ENCODE peak calls at places on chromosomes 2 and 18, in four cellular contexts. I is fibroblast of pulmonary artery, Q is mesothelial cell of epicardium, D is AG10803. S is an unnamed sample.

GRCh38 chr18:29147944-29148343 is 971.0 kb upstream of the CDH2 start:
- DNase-seq in I (peak; percentile 83), Q (no peak), D (peak; percentile 78), S (no peak)

GRCh38 chr2:161915121-161915520 is 158.9 kb downstream of the DPP4 start:
- DNase-seq in I (peak; percentile 13), Q (no peak), D (peak; percentile 6), S (no peak)

GRCh38 chr2:136327162-136327852 is 209.4 kb upstream of the CXCR4 start:
- DNase-seq in I (peak; percentile 10), Q (no peak), D (no peak), S (peak; percentile 65)

GRCh38 chr2:26316041-26316440 is 29.9 kb upstream of the SELENOI start:
- DNase-seq in I (no peak), Q (no peak), D (peak; percentile 15), S (peak; percentile 45)

GRCh38 chr2:44635725-44636124 is 274.0 kb downstream of the CAMKMT start:
- DNase-seq in I (no peak), Q (no peak), D (no peak), S (no peak)

GRCh38 chr18:57469884-57470283 is 34.7 kb downstream of the ONECUT2 start:
- DNase-seq in I (no peak), Q (no peak), D (no peak), S (no peak)

GRCh38 chr18:36578871-36579270 is 249.9 kb downstream of the TPGS2 start:
- DNase-seq in I (peak; percentile 49), Q (no peak), D (peak; percentile 78), S (no peak)

GRCh38 chr2:209425082-209426071 is 1.5 kb downstream of the MAP2 start:
- DNase-seq in I (peak; percentile 76), Q (no peak), D (peak; percentile 36), S (peak; percentile 38)

GRCh38 chr2:20942538-20943223 is 101.2 kb downstream of the APOB start:
- DNase-seq in I (no peak), Q (no peak), D (no peak), S (no peak)

GRCh38 chr2:227612546-227613271 is 1.9 kb downstream of the SCYGR3 start:
- DNase-seq in I (no peak), Q (no peak), D (no peak), S (no peak)

GRCh38 chr2:200364142-200364541 is 57.6 kb downstream of the SPATS2L start:
- DNase-seq in I (no peak), Q (no peak), D (no peak), S (no peak)

GRCh38 chr2:179253226-179253625 is 11.4 kb downstream of the SESTD1 start:
- DNase-seq in I (no peak), Q (no peak), D (no peak), S (no peak)

GRCh38 chr2:44016282-44016681 is 20.5 kb upstream of the LRPPRC start:
- DNase-seq in I (peak; percentile 72), Q (peak; percentile 74), D (peak; percentile 37), S (peak; percentile 33)

GRCh38 chr18:7566587-7567486 is at the start of gene PTPRM:
- DNase-seq in I (peak; percentile 80), Q (peak; percentile 88), D (peak; percentile 83), S (peak; percentile 83)

GRCh38 chr18:22052405-22053105 is 116.8 kb upstream of the GATA6 start:
- DNase-seq in I (no peak), Q (no peak), D (no peak), S (no peak)
- TF ChIP-seq CTCF in I (no peak), Q (no peak), D (no peak), S (no peak)

DNA sequence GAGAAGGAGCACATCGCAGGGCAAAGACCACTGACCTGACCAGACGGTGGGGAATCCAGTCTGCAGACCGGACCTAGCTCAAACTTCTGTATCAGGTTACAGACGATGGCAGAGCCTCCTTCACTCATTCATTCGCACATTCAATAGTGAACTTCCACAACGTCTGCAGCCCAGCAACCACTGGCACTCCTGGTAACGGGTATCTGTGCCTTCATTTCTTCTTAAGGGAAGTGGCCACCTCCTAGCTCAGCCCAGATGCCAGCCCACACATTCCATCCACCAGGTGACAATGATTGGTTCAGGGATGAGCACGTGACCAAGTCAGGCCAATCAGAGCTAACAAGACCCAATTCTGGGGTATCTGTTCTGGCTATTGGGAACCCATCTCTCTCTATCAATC is 15.9 kb upstream of the ARMC9 start:
- DNase-seq in I (no peak), Q (no peak), D (no peak), S (peak; percentile 34)
- TF ChIP-seq CTCF in I (no peak), Q (no peak), D (no peak), S (no peak)

DNA sequence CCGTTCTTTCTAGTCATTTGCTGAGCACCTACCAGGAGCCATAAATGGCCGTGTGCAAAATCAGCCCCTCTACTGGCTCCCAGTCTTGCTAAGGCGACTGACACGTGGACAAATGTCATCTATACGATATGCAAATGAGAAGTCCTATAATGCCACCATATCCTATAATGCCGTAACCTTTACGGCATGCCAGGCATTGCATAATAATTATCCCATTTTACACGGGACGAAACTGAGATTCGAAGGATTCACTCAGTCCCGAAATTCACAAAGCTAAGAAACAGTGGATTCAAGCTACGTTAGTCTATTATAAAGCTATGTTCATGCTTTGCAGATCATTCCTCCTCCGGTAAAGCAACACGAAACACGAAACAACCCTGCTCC is 34.1 kb upstream of the RNF149 start:
- DNase-seq in I (no peak), Q (no peak), D (no peak), S (no peak)
- TF ChIP-seq CTCF in I (no peak), Q (no peak), D (no peak), S (no peak)

DNA sequence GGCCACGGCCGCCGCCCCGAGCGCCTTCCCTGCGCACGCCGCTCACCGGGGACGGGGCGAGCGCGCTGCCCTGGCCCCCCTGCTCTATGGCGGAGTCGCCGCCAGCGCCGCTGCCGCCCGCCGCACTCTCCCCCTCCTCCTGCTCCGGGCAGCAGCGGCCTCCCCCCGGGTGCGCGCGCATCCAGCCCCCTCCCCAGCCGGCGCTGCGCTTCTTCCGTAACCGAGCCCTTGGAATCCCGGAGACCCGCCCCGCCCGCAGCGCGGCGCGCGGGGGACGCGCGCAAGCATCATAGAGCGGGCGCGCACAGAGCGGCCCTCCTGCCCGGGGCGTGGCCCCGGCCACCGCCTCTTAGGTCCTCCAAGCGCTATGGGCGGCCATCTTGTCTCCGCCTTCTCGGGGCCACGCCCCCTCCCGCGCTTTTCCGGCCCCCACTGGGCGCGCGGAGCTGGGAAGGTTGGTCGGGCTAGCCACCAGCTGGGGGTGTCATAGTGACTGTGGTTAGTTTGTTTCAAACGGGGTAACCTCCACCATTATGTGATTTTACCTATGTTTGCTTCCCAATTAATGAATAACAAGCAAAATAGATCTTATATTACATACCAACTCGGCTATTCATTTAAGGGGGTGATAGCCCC is at the start of gene MBD2:
- DNase-seq in I (peak; percentile 95), Q (peak; percentile 92), D (peak; percentile 93), S (peak; percentile 92)
- TF ChIP-seq CTCF in I (no peak), Q (no peak), D (peak; percentile 29), S (peak; percentile 23)

GRCh38 chr2:6917761-6918421 is 679 bp downstream of the RNF144A start:
- DNase-seq in I (no peak), Q (no peak), D (no peak), S (no peak)

GRCh38 chr2:6917071-6917760 is at the start of gene RNF144A:
- DNase-seq in I (peak; percentile 48), Q (peak; percentile 88), D (peak; percentile 26), S (peak; percentile 93)

GRCh38 chr2:6922201-6922656 is 5.0 kb downstream of the RNF144A start:
- DNase-seq in I (no peak), Q (no peak), D (no peak), S (no peak)

GRCh38 chr2:6921321-6921922 is 4.2 kb downstream of the RNF144A start:
- DNase-seq in I (no peak), Q (no peak), D (no peak), S (no peak)

DNA sequence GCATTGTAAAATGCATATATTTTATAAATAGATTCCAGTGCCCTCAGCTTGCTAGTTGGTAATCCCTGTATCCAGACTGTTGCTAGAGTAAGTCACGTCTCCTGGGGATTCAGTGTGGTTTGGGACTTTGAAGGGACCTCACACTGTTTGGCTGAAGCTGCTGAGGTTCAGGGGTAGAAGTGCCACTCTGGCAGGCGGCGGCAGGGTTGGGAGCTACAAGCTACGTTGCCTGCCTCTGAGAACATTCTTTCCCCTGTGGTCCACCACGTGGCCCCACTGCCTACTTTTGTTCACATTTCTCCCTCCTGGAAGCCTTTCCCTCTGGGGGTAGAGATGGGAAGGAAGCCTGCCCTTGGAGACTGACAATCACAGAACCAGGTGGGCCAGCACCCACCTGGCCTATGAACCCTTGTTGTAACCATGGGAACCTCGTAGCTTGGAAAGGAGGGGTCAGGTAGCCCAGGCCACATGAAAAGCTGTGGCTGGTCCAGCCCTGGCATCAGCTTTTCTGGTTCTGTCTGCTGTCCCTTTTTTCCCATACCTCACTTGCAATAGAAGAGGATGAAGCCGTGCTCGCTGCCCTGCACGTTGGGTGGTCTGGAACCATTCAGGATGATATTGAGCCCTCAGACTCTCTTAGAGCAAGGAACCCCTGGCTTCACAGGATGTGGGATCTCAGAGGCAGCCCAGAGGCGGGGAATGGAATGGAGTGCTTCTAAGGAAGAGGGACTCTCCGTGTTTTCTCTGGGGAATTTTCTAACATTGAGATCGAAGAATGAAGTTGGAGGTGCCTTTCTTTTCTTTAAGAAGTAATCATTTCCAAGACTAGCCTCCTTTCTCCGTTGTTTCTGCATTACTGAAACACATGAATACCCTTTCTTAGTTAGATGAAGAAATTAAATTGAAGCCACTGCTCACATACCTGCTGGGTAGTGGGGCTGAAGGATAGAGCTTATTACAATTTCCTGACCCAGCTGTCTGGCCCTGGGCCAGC is 3.0 kb downstream of the RNF144A start:
- DNase-seq in I (no peak), Q (no peak), D (no peak), S (no peak)
- TF ChIP-seq CTCF in I (no peak), Q (no peak), D (no peak), S (no peak)

GRCh38 chr2:59276033-59276432 is 1034.9 kb upstream of the FANCL start:
- DNase-seq in I (no peak), Q (no peak), D (no peak), S (no peak)
- TF ChIP-seq CTCF in I (no peak), Q (no peak), D (peak; percentile 24), S (peak; percentile 14)

S was measured in GM13976.